ENCODE peak calls at places on chromosomes 4 and X, in five cellular contexts. One of them, this sample, is unnamed.

GRCh38 chrX:78321809-78322208 is 5.6 kb downstream of the CYSLTR1 start:
- DNase-seq in endothelial cell: no peak
- DNase-seq in AG04449: no peak
- DNase-seq in H9: no peak
- DNase-seq in HL-60: peak; percentile 95
- DNase-seq in this sample: peak; percentile 58

GRCh38 chrX:67612231-67612630 is 68.4 kb downstream of the AR start:
- DNase-seq in H9: no peak
- DNase-seq in AG04449: no peak
- DNase-seq in endothelial cell: no peak
- DNase-seq in HL-60: no peak
- DNase-seq in this sample: no peak

GRCh38 chrX:16138108-16138427 is 14.7 kb downstream of the GRPR start:
- DNase-seq in endothelial cell: no peak
- DNase-seq in HL-60: peak; percentile 24
- DNase-seq in H9: no peak
- DNase-seq in AG04449: no peak
- DNase-seq in this sample: no peak

GRCh38 chr4:6701371-6701770 is 7.7 kb downstream of the S100P start:
- DNase-seq in H9: peak; percentile 91
- DNase-seq in HL-60: no peak
- DNase-seq in AG04449: no peak
- DNase-seq in endothelial cell: peak; percentile 42
- DNase-seq in this sample: no peak

GRCh38 chrX:115622534-115622933 is 61.6 kb downstream of the PLS3 start:
- DNase-seq in AG04449: no peak
- DNase-seq in HL-60: no peak
- DNase-seq in endothelial cell: no peak
- DNase-seq in H9: no peak
- DNase-seq in this sample: no peak

GRCh38 chr4:128635141-128635911 is 174.2 kb upstream of the JADE1 start:
- DNase-seq in HL-60: no peak
- DNase-seq in endothelial cell: no peak
- DNase-seq in H9: no peak
- DNase-seq in AG04449: no peak
- DNase-seq in this sample: no peak

GRCh38 chr4:140151700-140152014 is 2.3 kb downstream of the MAML3 start:
- DNase-seq in H9: peak; percentile 92
- DNase-seq in endothelial cell: no peak
- DNase-seq in AG04449: no peak
- DNase-seq in HL-60: peak; percentile 92
- DNase-seq in this sample: peak; percentile 84

GRCh38 chrX:73577368-73577767 is 14.4 kb downstream of the CHIC1 start:
- DNase-seq in H9: no peak
- DNase-seq in AG04449: no peak
- DNase-seq in endothelial cell: no peak
- DNase-seq in HL-60: no peak
- DNase-seq in this sample: no peak

GRCh38 chr4:146458594-146458993 is 63.1 kb downstream of the SLC10A7 start:
- DNase-seq in AG04449: no peak
- DNase-seq in HL-60: no peak
- DNase-seq in endothelial cell: no peak
- DNase-seq in H9: no peak
- DNase-seq in this sample: no peak

GRCh38 chr4:53981573-53981972 is 82.8 kb downstream of the CHIC2 start:
- DNase-seq in endothelial cell: no peak
- DNase-seq in HL-60: no peak
- DNase-seq in H9: no peak
- DNase-seq in AG04449: no peak
- DNase-seq in this sample: no peak

GRCh38 chr4:123578276-123579014 is 181.8 kb downstream of the SPRY1 start:
- DNase-seq in HL-60: no peak
- DNase-seq in H9: no peak
- DNase-seq in endothelial cell: no peak
- DNase-seq in AG04449: no peak
- DNase-seq in this sample: no peak

GRCh38 chr4:38279650-38280322 is 319.6 kb downstream of the PTTG2 start:
- DNase-seq in HL-60: no peak
- DNase-seq in AG04449: no peak
- DNase-seq in endothelial cell: no peak
- DNase-seq in H9: no peak
- DNase-seq in this sample: no peak

GRCh38 chr4:4502694-4503311 is 39.0 kb downstream of the STX18 start:
- DNase-seq in endothelial cell: no peak
- DNase-seq in AG04449: no peak
- DNase-seq in HL-60: no peak
- DNase-seq in H9: no peak
- DNase-seq in this sample: no peak

GRCh38 chr4:11632488-11632887 is 203.8 kb upstream of the HS3ST1 start:
- DNase-seq in endothelial cell: no peak
- DNase-seq in AG04449: no peak
- DNase-seq in HL-60: no peak
- DNase-seq in H9: no peak
- DNase-seq in this sample: no peak

GRCh38 chrX:141183000-141183399 is 6.1 kb upstream of the LDOC1 start:
- DNase-seq in H9: no peak
- DNase-seq in HL-60: no peak
- DNase-seq in endothelial cell: no peak
- DNase-seq in AG04449: no peak
- DNase-seq in this sample: no peak

GRCh38 chrX:22433292-22434070 is 160.8 kb downstream of the CBLL2 start:
- DNase-seq in AG04449: no peak
- DNase-seq in H9: peak; percentile 30
- DNase-seq in endothelial cell: no peak
- DNase-seq in HL-60: no peak
- DNase-seq in this sample: no peak

GRCh38 chrX:79325263-79325958 is 41.7 kb downstream of the ITM2A start:
- DNase-seq in endothelial cell: no peak
- DNase-seq in AG04449: no peak
- DNase-seq in HL-60: no peak
- DNase-seq in H9: peak; percentile 48
- DNase-seq in this sample: no peak

GRCh38 chr4:25159837-25160713 is at the start of gene SEPSECS:
- DNase-seq in HL-60: peak; percentile 98
- DNase-seq in endothelial cell: peak; percentile 91
- DNase-seq in AG04449: peak; percentile 70
- DNase-seq in H9: peak; percentile 93
- DNase-seq in this sample: peak; percentile 99

GRCh38 chrX:103153661-103154060 is 60.7 kb upstream of the NXF3 start:
- DNase-seq in AG04449: no peak
- DNase-seq in endothelial cell: no peak
- DNase-seq in HL-60: no peak
- DNase-seq in H9: no peak
- DNase-seq in this sample: no peak

GRCh38 chrX:34341258-34341657 is 209.1 kb upstream of the FAM47A start:
- DNase-seq in H9: no peak
- DNase-seq in HL-60: no peak
- DNase-seq in AG04449: no peak
- DNase-seq in endothelial cell: no peak
- DNase-seq in this sample: no peak
- TF ChIP-seq CTCF in H9: peak; percentile 63
- TF ChIP-seq CTCF in HL-60: no peak
- TF ChIP-seq CTCF in AG04449: no peak
- TF ChIP-seq CTCF in endothelial cell: no peak
- TF ChIP-seq CTCF in this sample: no peak

GRCh38 chrX:97175147-97175546 is 291.4 kb downstream of the RPA4 start:
- DNase-seq in HL-60: no peak
- DNase-seq in AG04449: no peak
- DNase-seq in H9: no peak
- DNase-seq in endothelial cell: no peak
- DNase-seq in this sample: no peak
- TF ChIP-seq CTCF in HL-60: no peak
- TF ChIP-seq CTCF in AG04449: no peak
- TF ChIP-seq CTCF in H9: no peak
- TF ChIP-seq CTCF in endothelial cell: no peak
- TF ChIP-seq CTCF in this sample: no peak

GRCh38 chrX:154443479-154443910 is 446 bp upstream of the FAM50A start:
- DNase-seq in endothelial cell: no peak
- DNase-seq in H9: no peak
- DNase-seq in AG04449: no peak
- DNase-seq in HL-60: no peak
- DNase-seq in this sample: no peak
- TF ChIP-seq CTCF in endothelial cell: no peak
- TF ChIP-seq CTCF in H9: no peak
- TF ChIP-seq CTCF in AG04449: no peak
- TF ChIP-seq CTCF in HL-60: no peak
- TF ChIP-seq CTCF in this sample: no peak

GRCh38 chr4:75495489-75495888 is 18.7 kb downstream of the RCHY1 start:
- DNase-seq in H9: no peak
- DNase-seq in endothelial cell: no peak
- DNase-seq in HL-60: no peak
- DNase-seq in AG04449: no peak
- DNase-seq in this sample: no peak

GRCh38 chr4:75494563-75494962 is 19.6 kb downstream of the RCHY1 start:
- DNase-seq in AG04449: no peak
- DNase-seq in HL-60: no peak
- DNase-seq in H9: no peak
- DNase-seq in endothelial cell: no peak
- DNase-seq in this sample: no peak

GRCh38 chr4:75484195-75484594 is 30.0 kb downstream of the RCHY1 start:
- DNase-seq in endothelial cell: no peak
- DNase-seq in AG04449: no peak
- DNase-seq in H9: no peak
- DNase-seq in HL-60: no peak
- DNase-seq in this sample: no peak

DNA sequence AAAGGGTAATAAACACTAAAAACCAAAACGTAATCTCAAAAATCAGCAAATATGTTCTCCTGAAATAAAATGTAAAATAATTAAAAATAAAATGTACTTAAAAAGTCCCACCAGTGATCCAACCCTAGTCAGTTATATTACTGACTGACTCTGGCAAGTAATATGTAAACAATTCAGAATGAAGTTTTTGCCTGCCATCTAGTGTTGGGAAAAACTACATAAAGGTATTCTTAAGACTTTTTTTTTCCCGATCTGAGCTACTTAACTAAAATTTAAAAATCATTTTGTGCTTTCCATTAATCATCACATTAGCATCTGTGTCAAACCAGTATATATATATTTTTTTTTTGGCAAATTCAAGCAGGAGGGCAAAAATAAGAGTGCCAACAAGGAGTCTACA is 24.0 kb downstream of the RCHY1 start:
- DNase-seq in endothelial cell: no peak
- DNase-seq in AG04449: no peak
- DNase-seq in H9: no peak
- DNase-seq in HL-60: no peak
- DNase-seq in this sample: no peak
- TF ChIP-seq CTCF in endothelial cell: no peak
- TF ChIP-seq CTCF in AG04449: no peak
- TF ChIP-seq CTCF in H9: no peak
- TF ChIP-seq CTCF in HL-60: no peak
- TF ChIP-seq CTCF in this sample: peak; percentile 40

GRCh38 chr4:151641983-151642382 is 118.8 kb downstream of the GATB start:
- DNase-seq in AG04449: no peak
- DNase-seq in endothelial cell: no peak
- DNase-seq in HL-60: no peak
- DNase-seq in H9: no peak
- DNase-seq in this sample: no peak

GRCh38 chr4:151643564-151643963 is 117.2 kb downstream of the GATB start:
- DNase-seq in H9: no peak
- DNase-seq in AG04449: no peak
- DNase-seq in HL-60: no peak
- DNase-seq in endothelial cell: no peak
- DNase-seq in this sample: no peak

GRCh38 chr4:151641167-151641566 is 119.6 kb downstream of the GATB start:
- DNase-seq in H9: no peak
- DNase-seq in HL-60: peak; percentile 89
- DNase-seq in AG04449: peak; percentile 19
- DNase-seq in endothelial cell: no peak
- DNase-seq in this sample: no peak

GRCh38 chr4:151646322-151646721 is 114.5 kb downstream of the GATB start:
- DNase-seq in endothelial cell: no peak
- DNase-seq in HL-60: no peak
- DNase-seq in AG04449: no peak
- DNase-seq in H9: peak; percentile 60
- DNase-seq in this sample: no peak

DNA sequence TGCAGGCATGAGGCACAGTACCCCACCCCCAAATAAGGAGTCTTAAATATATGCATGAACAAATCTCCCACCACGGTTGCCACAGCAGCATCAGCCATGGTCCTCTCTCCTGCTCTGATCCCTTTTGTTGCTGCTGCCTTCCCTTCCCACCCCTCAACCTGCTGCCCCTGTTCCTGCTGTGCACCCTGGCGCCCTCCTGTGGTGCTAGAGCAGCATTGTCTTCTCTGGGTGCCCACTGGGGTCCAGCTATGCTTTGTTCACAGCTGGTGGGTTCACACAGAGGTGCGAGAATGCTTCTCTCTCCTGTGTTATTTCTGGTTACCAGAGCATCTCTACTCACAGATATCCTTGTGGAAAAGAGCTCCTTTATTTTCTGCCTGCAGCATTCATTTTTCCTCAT is 116.2 kb downstream of the GATB start:
- DNase-seq in endothelial cell: peak; percentile 71
- DNase-seq in AG04449: no peak
- DNase-seq in HL-60: no peak
- DNase-seq in H9: peak; percentile 75
- DNase-seq in this sample: no peak
- TF ChIP-seq CTCF in endothelial cell: peak; percentile 50
- TF ChIP-seq CTCF in AG04449: peak; percentile 44
- TF ChIP-seq CTCF in HL-60: peak; percentile 15
- TF ChIP-seq CTCF in H9: peak; percentile 76
- TF ChIP-seq CTCF in this sample: no peak

GRCh38 chr4:98739718-98740117 is 81.3 kb upstream of the TSPAN5 start:
- DNase-seq in AG04449: no peak
- DNase-seq in HL-60: no peak
- DNase-seq in H9: no peak
- DNase-seq in endothelial cell: no peak
- DNase-seq in this sample: no peak

GRCh38 chr4:98744372-98745150 is 86.2 kb upstream of the TSPAN5 start:
- DNase-seq in H9: no peak
- DNase-seq in endothelial cell: no peak
- DNase-seq in AG04449: no peak
- DNase-seq in HL-60: no peak
- DNase-seq in this sample: no peak

GRCh38 chr4:98746530-98746929 is 88.1 kb upstream of the TSPAN5 start:
- DNase-seq in AG04449: no peak
- DNase-seq in HL-60: no peak
- DNase-seq in H9: no peak
- DNase-seq in endothelial cell: no peak
- DNase-seq in this sample: no peak

GRCh38 chr4:98745372-98745771 is 87.0 kb upstream of the TSPAN5 start:
- DNase-seq in HL-60: peak; percentile 31
- DNase-seq in H9: no peak
- DNase-seq in endothelial cell: peak; percentile 21
- DNase-seq in AG04449: no peak
- DNase-seq in this sample: no peak

DNA sequence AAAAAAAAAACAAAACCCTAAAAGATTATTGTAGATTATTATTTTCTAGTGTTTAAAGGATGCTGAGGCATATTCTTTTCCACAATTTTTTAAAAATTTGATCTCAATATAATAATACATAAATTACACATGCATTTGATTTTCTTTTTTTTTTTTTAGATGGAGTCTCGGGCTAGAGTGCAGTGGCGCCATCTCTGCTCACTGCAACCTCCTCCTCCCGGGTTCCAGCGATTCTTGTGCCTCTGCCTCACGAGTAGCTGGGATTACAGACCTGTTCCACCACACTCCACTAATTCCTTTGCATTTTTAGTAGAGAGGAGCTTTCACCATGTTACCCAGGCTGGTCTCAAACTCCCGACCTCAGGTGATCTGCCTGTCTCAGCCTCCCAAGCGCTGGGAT is 83.5 kb upstream of the TSPAN5 start:
- DNase-seq in HL-60: no peak
- DNase-seq in H9: no peak
- DNase-seq in endothelial cell: no peak
- DNase-seq in AG04449: no peak
- DNase-seq in this sample: no peak
- TF ChIP-seq CTCF in HL-60: no peak
- TF ChIP-seq CTCF in H9: peak; percentile 17
- TF ChIP-seq CTCF in endothelial cell: no peak
- TF ChIP-seq CTCF in AG04449: no peak
- TF ChIP-seq CTCF in this sample: no peak

This sample was measured in tibial artery.